ENCODE peak calls at places on chromosomes 4 and X, in four cellular contexts. One of them, this sample, is unnamed. For H3K4me1, the result is how much of the 10 kb centered on the place peaks cover.

GRCh38 chr4:38788327-38788726 is 5.5 kb upstream of the TLR10 start:
- DNase-seq in neural progenitor cell: no peak
- DNase-seq in breast epithelium: no peak
- DNase-seq in esophagus squamous epithelium: no peak
- DNase-seq in this sample: no peak

GRCh38 chr4:151468715-151469696 is 60.0 kb downstream of the FHIP1A start:
- DNase-seq in neural progenitor cell: no peak
- DNase-seq in breast epithelium: no peak
- DNase-seq in esophagus squamous epithelium: no peak
- DNase-seq in this sample: no peak

GRCh38 chr4:8118035-8118434 is 40.6 kb downstream of the ABLIM2 start:
- DNase-seq in neural progenitor cell: no peak
- DNase-seq in breast epithelium: no peak
- DNase-seq in esophagus squamous epithelium: no peak
- DNase-seq in this sample: no peak

GRCh38 chr4:139134403-139134802 is 42.6 kb downstream of the ELF2 start:
- DNase-seq in neural progenitor cell: no peak
- DNase-seq in breast epithelium: no peak
- DNase-seq in esophagus squamous epithelium: no peak
- DNase-seq in this sample: no peak

GRCh38 chrX:6468716-6469115 is 66.2 kb downstream of the VCX3A start:
- DNase-seq in neural progenitor cell: no peak
- DNase-seq in breast epithelium: no peak
- DNase-seq in esophagus squamous epithelium: no peak
- DNase-seq in this sample: no peak

GRCh38 chr4:2256156-2256731 is 5.7 kb downstream of the MXD4 start:
- DNase-seq in neural progenitor cell: no peak
- DNase-seq in breast epithelium: peak
- DNase-seq in esophagus squamous epithelium: no peak
- DNase-seq in this sample: peak

GRCh38 chr4:1812720-1813119 is 19.6 kb downstream of the FGFR3 start:
- DNase-seq in neural progenitor cell: no peak
- DNase-seq in breast epithelium: no peak
- DNase-seq in esophagus squamous epithelium: no peak
- DNase-seq in this sample: no peak

GRCh38 chr4:40630335-40631021 is 814 bp upstream of the RBM47 start:
- DNase-seq in neural progenitor cell: peak
- DNase-seq in breast epithelium: peak
- DNase-seq in esophagus squamous epithelium: no peak
- DNase-seq in this sample: no peak

GRCh38 chr4:72864898-72865297 is 204.6 kb downstream of the COX18 start:
- DNase-seq in neural progenitor cell: no peak
- DNase-seq in breast epithelium: no peak
- DNase-seq in esophagus squamous epithelium: no peak
- DNase-seq in this sample: no peak

GRCh38 chr4:154743683-154744340 is at the start of gene LRAT:
- DNase-seq in neural progenitor cell: peak
- DNase-seq in breast epithelium: peak
- DNase-seq in esophagus squamous epithelium: no peak
- DNase-seq in this sample: no peak

GRCh38 chr4:52868138-52868537 is 6.0 kb downstream of the RASL11B start:
- DNase-seq in neural progenitor cell: peak
- DNase-seq in breast epithelium: no peak
- DNase-seq in esophagus squamous epithelium: no peak
- DNase-seq in this sample: no peak

GRCh38 chr4:110107868-110108267 is 90.5 kb downstream of the ELOVL6 start:
- DNase-seq in neural progenitor cell: no peak
- DNase-seq in breast epithelium: no peak
- DNase-seq in esophagus squamous epithelium: no peak
- DNase-seq in this sample: no peak

GRCh38 chr4:184362338-184362737 is 112.0 kb downstream of the IRF2 start:
- DNase-seq in neural progenitor cell: no peak
- DNase-seq in breast epithelium: no peak
- DNase-seq in esophagus squamous epithelium: no peak
- DNase-seq in this sample: no peak

GRCh38 chr4:56055991-56056390 is 107.2 kb downstream of the CEP135 start:
- DNase-seq in neural progenitor cell: no peak
- DNase-seq in breast epithelium: no peak
- DNase-seq in esophagus squamous epithelium: no peak
- DNase-seq in this sample: no peak

GRCh38 chrX:132412208-132412607 is 76.6 kb downstream of the MBNL3 start:
- DNase-seq in neural progenitor cell: peak
- DNase-seq in breast epithelium: no peak
- DNase-seq in esophagus squamous epithelium: no peak
- DNase-seq in this sample: no peak

GRCh38 chrX:55142206-55142918 is 53.5 kb downstream of the PAGE2 start:
- DNase-seq in neural progenitor cell: no peak
- DNase-seq in breast epithelium: no peak
- DNase-seq in esophagus squamous epithelium: no peak
- DNase-seq in this sample: no peak

GRCh38 chrX:101478366-101478765 is 6.9 kb upstream of the ARMCX4 start:
- DNase-seq in neural progenitor cell: no peak
- DNase-seq in breast epithelium: no peak
- DNase-seq in esophagus squamous epithelium: no peak
- DNase-seq in this sample: no peak

GRCh38 chr4:19689511-19689910 is 562.2 kb upstream of the SLIT2 start:
- DNase-seq in neural progenitor cell: no peak
- DNase-seq in breast epithelium: no peak
- DNase-seq in esophagus squamous epithelium: no peak
- DNase-seq in this sample: no peak

GRCh38 chr4:70969076-70969475 is 24.4 kb upstream of the DCK start:
- DNase-seq in neural progenitor cell: no peak
- DNase-seq in breast epithelium: no peak
- DNase-seq in esophagus squamous epithelium: no peak
- DNase-seq in this sample: no peak

GRCh38 chrX:46376246-46376885 is 168.9 kb downstream of the ZNF674 start:
- DNase-seq in neural progenitor cell: peak
- DNase-seq in breast epithelium: peak
- DNase-seq in esophagus squamous epithelium: no peak
- DNase-seq in this sample: peak

GRCh38 chrX:141301017-141301416 is 58.7 kb upstream of the SPANXC start:
- DNase-seq in neural progenitor cell: no peak
- DNase-seq in breast epithelium: no peak
- DNase-seq in esophagus squamous epithelium: no peak
- DNase-seq in this sample: no peak

GRCh38 chr4:147860960-147861359 is 129.1 kb downstream of the ARHGAP10 start:
- DNase-seq in neural progenitor cell: no peak
- DNase-seq in breast epithelium: no peak
- DNase-seq in esophagus squamous epithelium: no peak
- DNase-seq in this sample: no peak
- H3K4me1 ChIP-seq in neural progenitor cell: under half
- H3K4me1 ChIP-seq in breast epithelium: under half
- H3K4me1 ChIP-seq in esophagus squamous epithelium: half or more
- H3K4me1 ChIP-seq in this sample: under half

GRCh38 chr4:121050251-121050650 is 22.1 kb downstream of the NDNF start:
- DNase-seq in neural progenitor cell: no peak
- DNase-seq in breast epithelium: no peak
- DNase-seq in esophagus squamous epithelium: no peak
- DNase-seq in this sample: no peak
- TF ChIP-seq CTCF in neural progenitor cell: peak
- TF ChIP-seq CTCF in breast epithelium: no peak
- TF ChIP-seq CTCF in esophagus squamous epithelium: no peak
- TF ChIP-seq CTCF in this sample: peak

GRCh38 chr4:5708171-5708828 is at the start of gene EVC2:
- DNase-seq in neural progenitor cell: peak
- DNase-seq in breast epithelium: peak
- DNase-seq in esophagus squamous epithelium: no peak
- DNase-seq in this sample: no peak
- H3K4me1 ChIP-seq in neural progenitor cell: under half
- H3K4me1 ChIP-seq in breast epithelium: under half
- H3K4me1 ChIP-seq in esophagus squamous epithelium: half or more
- H3K4me1 ChIP-seq in this sample: under half

DNA sequence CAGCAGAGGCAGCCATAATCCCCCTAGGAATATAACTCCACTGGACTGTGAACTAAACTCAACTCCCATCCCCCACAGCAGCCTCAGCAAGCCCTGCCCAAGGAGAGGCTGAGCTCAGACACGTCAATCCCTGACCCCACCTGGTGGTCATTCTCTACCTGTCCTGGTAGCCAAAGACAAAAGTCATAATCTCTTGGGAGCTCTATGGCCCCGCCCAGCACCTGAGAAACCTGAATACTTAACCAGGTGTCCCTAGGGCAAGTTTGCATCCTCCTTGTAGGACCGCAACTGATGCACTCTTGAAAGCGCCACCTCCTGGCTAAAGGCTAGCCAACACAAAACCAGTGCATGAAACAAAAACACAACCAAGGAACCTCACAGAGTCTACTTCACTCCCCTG is 18.4 kb downstream of the CT47B1 start:
- DNase-seq in neural progenitor cell: peak
- DNase-seq in breast epithelium: no peak
- DNase-seq in esophagus squamous epithelium: no peak
- DNase-seq in this sample: no peak
- TF ChIP-seq CTCF in neural progenitor cell: peak
- TF ChIP-seq CTCF in breast epithelium: no peak
- TF ChIP-seq CTCF in esophagus squamous epithelium: no peak
- TF ChIP-seq CTCF in this sample: no peak

GRCh38 chrX:125627676-125628075 is 308.0 kb downstream of the TEX13C start:
- DNase-seq in neural progenitor cell: no peak
- DNase-seq in breast epithelium: no peak
- DNase-seq in esophagus squamous epithelium: no peak
- DNase-seq in this sample: no peak
- H3K4me1 ChIP-seq in neural progenitor cell: under half
- H3K4me1 ChIP-seq in breast epithelium: under half
- H3K4me1 ChIP-seq in esophagus squamous epithelium: under half
- H3K4me1 ChIP-seq in this sample: under half

DNA sequence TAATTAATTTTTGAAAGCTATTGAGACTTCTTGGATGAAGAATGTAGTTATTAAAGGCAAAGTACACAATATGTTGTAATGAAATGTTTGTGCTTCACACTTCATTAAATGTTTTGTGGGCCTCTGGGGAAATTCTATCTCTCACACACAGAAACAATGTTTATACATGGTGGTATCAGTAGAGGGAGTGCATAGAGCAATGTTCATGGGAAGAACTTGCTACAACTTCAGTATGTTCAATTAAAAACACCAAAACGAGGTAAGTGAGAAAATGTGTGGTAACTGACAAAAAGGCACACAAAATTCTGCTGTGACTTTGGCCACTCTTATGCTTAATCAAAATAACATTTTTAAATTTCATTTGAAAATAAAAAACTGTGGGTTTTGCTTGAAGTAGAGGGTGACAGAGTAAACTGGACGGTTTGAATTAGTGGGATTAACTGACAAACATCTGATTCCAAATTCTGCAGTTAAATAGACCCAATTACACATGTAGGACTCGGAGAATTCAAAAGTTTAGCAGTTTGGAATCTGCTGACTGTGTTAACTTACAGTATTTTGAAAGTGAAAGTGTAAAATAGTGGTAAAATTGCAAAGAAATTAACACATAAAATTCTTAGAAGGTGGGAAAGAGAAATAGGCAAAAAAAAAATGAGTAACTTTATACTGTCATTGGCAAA is 111.4 kb upstream of the TTC29 start:
- DNase-seq in neural progenitor cell: no peak
- DNase-seq in breast epithelium: no peak
- DNase-seq in esophagus squamous epithelium: no peak
- DNase-seq in this sample: no peak
- TF ChIP-seq CTCF in neural progenitor cell: no peak
- TF ChIP-seq CTCF in breast epithelium: no peak
- TF ChIP-seq CTCF in esophagus squamous epithelium: no peak
- TF ChIP-seq CTCF in this sample: no peak

DNA sequence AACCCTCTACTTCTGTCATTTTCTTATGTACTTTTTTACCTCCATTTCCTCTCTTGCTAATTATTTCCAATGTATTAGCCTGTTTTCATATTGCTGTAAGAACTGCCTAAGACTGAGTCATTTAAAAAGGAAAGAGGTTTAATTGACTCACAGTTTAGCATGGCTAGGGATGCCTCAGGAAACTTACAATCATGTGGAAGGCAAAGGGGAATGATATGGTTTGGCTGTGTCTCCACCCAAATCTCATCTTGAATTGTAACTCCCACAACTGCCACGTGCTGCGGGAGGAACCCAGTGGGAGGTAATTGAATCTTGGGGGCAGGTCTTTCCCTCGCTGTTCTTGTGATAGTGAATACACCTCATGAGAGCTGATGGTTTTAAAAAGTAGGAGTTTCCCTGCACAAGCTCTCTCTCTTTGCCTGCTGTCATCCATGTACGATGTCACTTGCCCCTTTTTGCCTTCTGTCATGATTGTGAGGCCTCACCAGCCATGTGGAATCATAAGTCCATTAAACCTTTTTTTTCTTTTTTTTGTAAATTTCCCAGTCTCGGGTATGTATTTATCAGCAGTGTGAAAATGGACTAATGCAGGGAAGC is 870.0 kb upstream of the INTU start:
- DNase-seq in neural progenitor cell: no peak
- DNase-seq in breast epithelium: no peak
- DNase-seq in esophagus squamous epithelium: no peak
- DNase-seq in this sample: no peak
- H3K4me1 ChIP-seq in neural progenitor cell: under half
- H3K4me1 ChIP-seq in breast epithelium: under half
- H3K4me1 ChIP-seq in esophagus squamous epithelium: under half
- H3K4me1 ChIP-seq in this sample: under half

GRCh38 chr4:146814736-146815135 is 130.9 kb downstream of the TTC29 start:
- DNase-seq in neural progenitor cell: no peak
- DNase-seq in breast epithelium: no peak
- DNase-seq in esophagus squamous epithelium: no peak
- DNase-seq in this sample: no peak
- TF ChIP-seq CTCF in neural progenitor cell: no peak
- TF ChIP-seq CTCF in breast epithelium: no peak
- TF ChIP-seq CTCF in esophagus squamous epithelium: no peak
- TF ChIP-seq CTCF in this sample: no peak

DNA sequence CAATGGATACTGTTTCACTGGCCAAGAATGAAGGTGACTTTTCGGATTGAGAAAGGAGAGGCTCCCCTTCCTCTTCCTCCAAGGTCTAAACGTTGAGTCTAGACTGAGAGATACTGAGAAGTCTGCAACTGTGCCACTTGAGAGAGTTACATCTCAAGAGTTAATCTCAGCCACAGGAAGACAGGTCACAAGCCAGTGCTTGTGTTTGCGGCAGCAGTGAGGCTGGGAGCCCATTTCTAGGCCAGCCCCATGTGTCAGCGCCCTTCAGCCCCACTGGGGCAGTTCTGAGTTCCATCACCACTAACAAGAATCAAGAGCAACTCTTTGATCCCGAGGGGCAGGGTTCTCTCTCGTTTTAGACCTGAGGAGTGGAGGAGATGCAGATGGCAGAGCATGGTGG is 7.3 kb upstream of the SEC24D start:
- DNase-seq in neural progenitor cell: no peak
- DNase-seq in breast epithelium: no peak
- DNase-seq in esophagus squamous epithelium: no peak
- DNase-seq in this sample: no peak
- H3K4me1 ChIP-seq in neural progenitor cell: under half
- H3K4me1 ChIP-seq in breast epithelium: under half
- H3K4me1 ChIP-seq in esophagus squamous epithelium: under half
- H3K4me1 ChIP-seq in this sample: under half

This sample was measured in DND-41.